ENCODE peak calls at places on chromosomes 4 and X, in eight cellular contexts. One of them, this sample, is unnamed.

GRCh38 chrX:49627030-49627777 is 28.4 kb downstream of the GAGE1 start:
- DNase-seq in heart left ventricle: no peak
- DNase-seq in germinal center: peak
- DNase-seq in endothelial cell of umbilical vein: no peak
- DNase-seq in mammary epithelial cell: peak
- DNase-seq in NCI-H2171: no peak
- DNase-seq in Kasumi-1: no peak
- DNase-seq in T follicular helper cell: no peak
- DNase-seq in this sample: no peak

GRCh38 chrX:154449618-154450017 is 5.7 kb downstream of the FAM50A start:
- DNase-seq in Kasumi-1: no peak
- DNase-seq in endothelial cell of umbilical vein: no peak
- DNase-seq in heart left ventricle: no peak
- DNase-seq in germinal center: no peak
- DNase-seq in mammary epithelial cell: no peak
- DNase-seq in NCI-H2171: no peak
- DNase-seq in T follicular helper cell: no peak
- DNase-seq in this sample: no peak

GRCh38 chr4:4714330-4714729 is 145.1 kb upstream of the MSX1 start:
- DNase-seq in T follicular helper cell: no peak
- DNase-seq in Kasumi-1: no peak
- DNase-seq in heart left ventricle: no peak
- DNase-seq in NCI-H2171: no peak
- DNase-seq in endothelial cell of umbilical vein: no peak
- DNase-seq in mammary epithelial cell: no peak
- DNase-seq in germinal center: no peak
- DNase-seq in this sample: no peak

GRCh38 chr4:159416073-159416472 is 313.2 kb downstream of the RAPGEF2 start:
- DNase-seq in endothelial cell of umbilical vein: no peak
- DNase-seq in heart left ventricle: no peak
- DNase-seq in T follicular helper cell: no peak
- DNase-seq in mammary epithelial cell: no peak
- DNase-seq in NCI-H2171: no peak
- DNase-seq in Kasumi-1: no peak
- DNase-seq in germinal center: no peak
- DNase-seq in this sample: no peak

GRCh38 chr4:23584024-23584423 is 305.8 kb downstream of the PPARGC1A start:
- DNase-seq in mammary epithelial cell: no peak
- DNase-seq in Kasumi-1: no peak
- DNase-seq in germinal center: no peak
- DNase-seq in heart left ventricle: no peak
- DNase-seq in endothelial cell of umbilical vein: no peak
- DNase-seq in NCI-H2171: no peak
- DNase-seq in T follicular helper cell: no peak
- DNase-seq in this sample: no peak

GRCh38 chrX:9164086-9164485 is 130.2 kb upstream of the FAM9B start:
- DNase-seq in mammary epithelial cell: no peak
- DNase-seq in Kasumi-1: no peak
- DNase-seq in endothelial cell of umbilical vein: no peak
- DNase-seq in NCI-H2171: no peak
- DNase-seq in germinal center: no peak
- DNase-seq in T follicular helper cell: no peak
- DNase-seq in heart left ventricle: no peak
- DNase-seq in this sample: no peak

GRCh38 chr4:91502365-91502764 is 801.4 kb upstream of the GRID2 start:
- DNase-seq in germinal center: no peak
- DNase-seq in NCI-H2171: no peak
- DNase-seq in endothelial cell of umbilical vein: peak
- DNase-seq in heart left ventricle: no peak
- DNase-seq in mammary epithelial cell: no peak
- DNase-seq in T follicular helper cell: no peak
- DNase-seq in Kasumi-1: peak
- DNase-seq in this sample: no peak

GRCh38 chr4:129623233-129623632 is 527.3 kb downstream of the C4orf33 start:
- DNase-seq in heart left ventricle: no peak
- DNase-seq in endothelial cell of umbilical vein: no peak
- DNase-seq in mammary epithelial cell: no peak
- DNase-seq in germinal center: no peak
- DNase-seq in NCI-H2171: no peak
- DNase-seq in Kasumi-1: peak
- DNase-seq in T follicular helper cell: no peak
- DNase-seq in this sample: no peak

GRCh38 chr4:52657317-52657629 is 1.8 kb downstream of the USP46 start:
- DNase-seq in heart left ventricle: no peak
- DNase-seq in NCI-H2171: no peak
- DNase-seq in mammary epithelial cell: no peak
- DNase-seq in germinal center: no peak
- DNase-seq in endothelial cell of umbilical vein: no peak
- DNase-seq in T follicular helper cell: no peak
- DNase-seq in Kasumi-1: no peak
- DNase-seq in this sample: no peak

GRCh38 chrX:40170830-40171512 is 73.2 kb upstream of the BCOR start:
- DNase-seq in T follicular helper cell: no peak
- DNase-seq in Kasumi-1: no peak
- DNase-seq in heart left ventricle: no peak
- DNase-seq in mammary epithelial cell: no peak
- DNase-seq in endothelial cell of umbilical vein: no peak
- DNase-seq in NCI-H2171: no peak
- DNase-seq in germinal center: no peak
- DNase-seq in this sample: no peak

GRCh38 chrX:56794831-56795230 is 65.8 kb downstream of the NBDY start:
- DNase-seq in germinal center: no peak
- DNase-seq in endothelial cell of umbilical vein: no peak
- DNase-seq in Kasumi-1: no peak
- DNase-seq in mammary epithelial cell: no peak
- DNase-seq in T follicular helper cell: no peak
- DNase-seq in NCI-H2171: no peak
- DNase-seq in heart left ventricle: no peak
- DNase-seq in this sample: no peak

GRCh38 chr4:89492476-89493110 is 185.0 kb upstream of the GPRIN3 start:
- DNase-seq in NCI-H2171: no peak
- DNase-seq in T follicular helper cell: no peak
- DNase-seq in mammary epithelial cell: peak
- DNase-seq in germinal center: no peak
- DNase-seq in endothelial cell of umbilical vein: peak
- DNase-seq in Kasumi-1: no peak
- DNase-seq in heart left ventricle: no peak
- DNase-seq in this sample: no peak

GRCh38 chr4:74651198-74651597 is 143.1 kb downstream of the BTC start:
- DNase-seq in NCI-H2171: no peak
- DNase-seq in heart left ventricle: no peak
- DNase-seq in Kasumi-1: no peak
- DNase-seq in germinal center: no peak
- DNase-seq in mammary epithelial cell: no peak
- DNase-seq in endothelial cell of umbilical vein: no peak
- DNase-seq in T follicular helper cell: no peak
- DNase-seq in this sample: no peak

This sample was measured in NCI-H524 treated with DMSO at 0.1 percent for 48 hours.